ENCODE peak calls at places on chromosomes 12 and 14, in seven cellular contexts. M, B, R, L, Z, P and G are unnamed samples.

GRCh38 chr12:8709124-8709830 is 11.5 kb downstream of the RIMKLB start:
- DNase-seq in R (peak; percentile 59), B (peak; percentile 7), P (peak; percentile 39), L (no peak), M (no peak), Z (no peak), G (peak; percentile 5)

GRCh38 chr12:89225808-89226368 is 126.4 kb downstream of the DUSP6 start:
- DNase-seq in R (peak; percentile 85), P (no peak), M (peak; percentile 81), L (no peak), B (peak; percentile 89), Z (peak; percentile 85), G (peak; percentile 95)

GRCh38 chr12:78698747-78699146 is 165.8 kb upstream of the SYT1 start:
- DNase-seq in B (peak; percentile 64), Z (no peak), P (no peak), L (no peak), R (no peak), M (peak; percentile 29), G (peak; percentile 81)

GRCh38 chr14:50222061-50222613 is 9.2 kb downstream of the SOS2 start:
- DNase-seq in Z (no peak), B (peak; percentile 5), L (no peak), M (peak; percentile 23), R (no peak), P (no peak), G (peak; percentile 8)

GRCh38 chr12:56116267-56117081 is at the start of gene RPL41:
- DNase-seq in M (peak; percentile 83), P (peak; percentile 97), Z (peak; percentile 84), R (peak; percentile 99), B (peak; percentile 91), L (peak; percentile 93), G (peak; percentile 97)

GRCh38 chr12:42588981-42589464 is 523 bp downstream of the PRICKLE1 start:
- DNase-seq in R (no peak), P (no peak), L (no peak), M (no peak), B (no peak), Z (no peak), G (peak; percentile 51)

GRCh38 chr12:45122776-45123380 is 72.0 kb upstream of the DBX2 start:
- DNase-seq in B (peak; percentile 28), P (peak; percentile 13), Z (peak; percentile 31), L (peak; percentile 43), M (peak; percentile 7), R (no peak), G (peak; percentile 34)

GRCh38 chr12:3568695-3569094 is 77.7 kb downstream of the PRMT8 start:
- DNase-seq in R (no peak), Z (no peak), P (no peak), B (no peak), M (no peak), L (no peak), G (no peak)

GRCh38 chr12:100279612-100280244 is 12.8 kb downstream of the SCYL2 start:
- DNase-seq in M (peak; percentile 8), B (no peak), P (no peak), Z (no peak), R (no peak), L (no peak), G (no peak)

GRCh38 chr12:84599539-84599938 is 313.1 kb downstream of the SLC6A15 start:
- DNase-seq in R (no peak), Z (no peak), M (peak; percentile 7), B (peak; percentile 6), P (no peak), L (no peak), G (peak; percentile 17)

GRCh38 chr12:106759526-106760183 is 14.8 kb upstream of the RIC8B start:
- DNase-seq in L (peak; percentile 7), P (no peak), R (no peak), Z (no peak), M (no peak), B (no peak), G (no peak)

GRCh38 chr12:92757599-92758121 is 54.9 kb downstream of the PLEKHG7 start:
- DNase-seq in B (no peak), R (no peak), M (no peak), L (no peak), Z (no peak), P (no peak), G (no peak)

GRCh38 chr12:32681272-32681671 is 2.2 kb downstream of the DNM1L start:
- DNase-seq in Z (no peak), L (no peak), M (no peak), R (no peak), B (no peak), P (no peak), G (no peak)

GRCh38 chr14:89921896-89922548 is 32.5 kb downstream of the EFCAB11 start:
- DNase-seq in L (no peak), P (no peak), M (peak; percentile 93), Z (no peak), R (no peak), B (peak; percentile 91), G (peak; percentile 95)

GRCh38 chr12:91133871-91134270 is 22.6 kb upstream of the LUM start:
- DNase-seq in P (no peak), B (peak; percentile 84), M (peak; percentile 81), R (no peak), Z (no peak), L (no peak), G (peak; percentile 66)

GRCh38 chr12:106291342-106291741 is 11.2 kb upstream of the TCP11L2 start:
- DNase-seq in M (no peak), P (no peak), L (no peak), Z (no peak), R (no peak), B (no peak), G (no peak)

GRCh38 chr12:50603817-50604639 is 99.2 kb downstream of the DIP2B start:
- DNase-seq in M (no peak), Z (peak; percentile 97), R (no peak), B (peak; percentile 15), L (no peak), P (no peak), G (no peak)

GRCh38 chr14:49189381-49189780 is 396.8 kb downstream of the RPS29 start:
- DNase-seq in L (no peak), B (no peak), Z (no peak), M (no peak), P (no peak), R (no peak), G (no peak)

GRCh38 chr12:89484470-89484869 is 40.1 kb downstream of the GALNT4 start:
- DNase-seq in M (no peak), B (no peak), R (no peak), Z (no peak), L (no peak), P (no peak), G (no peak)

GRCh38 chr12:65248656-65249633 is 29.5 kb upstream of the MSRB3 start:
- DNase-seq in R (no peak), Z (no peak), L (no peak), M (no peak), P (no peak), B (peak; percentile 44), G (no peak)